ENCODE peak calls at places on chromosomes 3 and 15, in nine cellular contexts. One of them, this sample, is unnamed.

GRCh38 chr3:120182613-120183524 is 88.6 kb upstream of the GSK3B start:
- DNase-seq in astrocyte of the spinal cord: peak
- DNase-seq in A549: no peak
- DNase-seq in CD8-positive, alpha-beta T cell: no peak
- DNase-seq in OCI-LY7: peak
- DNase-seq in neural progenitor cell: no peak
- DNase-seq in lower lobe of right lung: no peak
- DNase-seq in fibroblast of the aortic adventitia: peak
- DNase-seq in PC-9: peak
- DNase-seq in this sample: peak

GRCh38 chr3:133925960-133926735 is 30.5 kb upstream of the RAB6B start:
- DNase-seq in astrocyte of the spinal cord: no peak
- DNase-seq in A549: no peak
- DNase-seq in CD8-positive, alpha-beta T cell: no peak
- DNase-seq in OCI-LY7: no peak
- DNase-seq in neural progenitor cell: no peak
- DNase-seq in lower lobe of right lung: no peak
- DNase-seq in fibroblast of the aortic adventitia: no peak
- DNase-seq in PC-9: no peak
- DNase-seq in this sample: no peak

GRCh38 chr3:129182390-129183180 is 1.1 kb downstream of the CNBP start:
- DNase-seq in astrocyte of the spinal cord: peak
- DNase-seq in A549: no peak
- DNase-seq in CD8-positive, alpha-beta T cell: no peak
- DNase-seq in OCI-LY7: peak
- DNase-seq in neural progenitor cell: peak
- DNase-seq in lower lobe of right lung: no peak
- DNase-seq in fibroblast of the aortic adventitia: peak
- DNase-seq in PC-9: no peak
- DNase-seq in this sample: no peak

GRCh38 chr15:77607894-77608261 is 24.8 kb downstream of the LINGO1 start:
- DNase-seq in astrocyte of the spinal cord: no peak
- DNase-seq in A549: no peak
- DNase-seq in CD8-positive, alpha-beta T cell: no peak
- DNase-seq in OCI-LY7: no peak
- DNase-seq in neural progenitor cell: no peak
- DNase-seq in lower lobe of right lung: no peak
- DNase-seq in fibroblast of the aortic adventitia: no peak
- DNase-seq in PC-9: no peak
- DNase-seq in this sample: no peak

GRCh38 chr3:186705882-186706780 is 11.0 kb upstream of the KNG1 start:
- DNase-seq in astrocyte of the spinal cord: no peak
- DNase-seq in A549: no peak
- DNase-seq in CD8-positive, alpha-beta T cell: peak
- DNase-seq in OCI-LY7: no peak
- DNase-seq in neural progenitor cell: no peak
- DNase-seq in lower lobe of right lung: no peak
- DNase-seq in fibroblast of the aortic adventitia: no peak
- DNase-seq in PC-9: no peak
- DNase-seq in this sample: no peak

GRCh38 chr3:151974067-151974466 is 100.6 kb downstream of the SUCNR1 start:
- DNase-seq in astrocyte of the spinal cord: peak
- DNase-seq in A549: no peak
- DNase-seq in CD8-positive, alpha-beta T cell: no peak
- DNase-seq in OCI-LY7: no peak
- DNase-seq in neural progenitor cell: peak
- DNase-seq in lower lobe of right lung: no peak
- DNase-seq in fibroblast of the aortic adventitia: peak
- DNase-seq in PC-9: no peak
- DNase-seq in this sample: no peak

GRCh38 chr15:77630956-77631789 is 1.5 kb downstream of the LINGO1 start:
- DNase-seq in astrocyte of the spinal cord: no peak
- DNase-seq in A549: no peak
- DNase-seq in CD8-positive, alpha-beta T cell: no peak
- DNase-seq in OCI-LY7: no peak
- DNase-seq in neural progenitor cell: peak
- DNase-seq in lower lobe of right lung: no peak
- DNase-seq in fibroblast of the aortic adventitia: no peak
- DNase-seq in PC-9: peak
- DNase-seq in this sample: no peak

GRCh38 chr3:144272715-144273114 is 301.1 kb downstream of the DIPK2A start:
- DNase-seq in astrocyte of the spinal cord: no peak
- DNase-seq in A549: no peak
- DNase-seq in CD8-positive, alpha-beta T cell: no peak
- DNase-seq in OCI-LY7: no peak
- DNase-seq in neural progenitor cell: no peak
- DNase-seq in lower lobe of right lung: no peak
- DNase-seq in fibroblast of the aortic adventitia: no peak
- DNase-seq in PC-9: no peak
- DNase-seq in this sample: no peak

GRCh38 chr3:33218446-33219174 is at the start of gene SUSD5:
- DNase-seq in astrocyte of the spinal cord: peak
- DNase-seq in A549: peak
- DNase-seq in CD8-positive, alpha-beta T cell: no peak
- DNase-seq in OCI-LY7: no peak
- DNase-seq in neural progenitor cell: peak
- DNase-seq in lower lobe of right lung: no peak
- DNase-seq in fibroblast of the aortic adventitia: peak
- DNase-seq in PC-9: peak
- DNase-seq in this sample: no peak

DNA sequence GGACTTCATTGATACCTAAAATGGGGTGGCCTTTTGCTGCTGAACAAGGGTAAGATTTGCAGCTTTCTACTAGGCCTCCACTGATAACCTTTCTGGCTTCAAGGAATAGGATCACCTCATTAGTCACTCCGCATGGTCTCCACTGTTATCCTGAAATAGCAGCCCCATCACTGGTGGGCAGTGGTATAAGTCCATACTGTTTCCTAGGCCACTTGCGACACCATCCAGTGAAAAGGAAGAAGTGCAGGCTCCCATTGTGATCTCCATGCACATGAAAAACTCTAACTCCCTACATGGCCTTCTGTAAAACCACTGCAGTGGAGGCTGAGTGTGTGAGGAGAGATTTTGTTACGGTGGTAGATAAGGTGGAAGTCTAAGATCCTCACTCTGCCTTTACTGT is 1455.9 kb downstream of the SI start:
- DNase-seq in astrocyte of the spinal cord: no peak
- DNase-seq in A549: no peak
- DNase-seq in CD8-positive, alpha-beta T cell: no peak
- DNase-seq in OCI-LY7: no peak
- DNase-seq in neural progenitor cell: peak
- DNase-seq in lower lobe of right lung: no peak
- DNase-seq in fibroblast of the aortic adventitia: no peak
- DNase-seq in PC-9: no peak
- DNase-seq in this sample: no peak
- TF ChIP-seq CTCF in astrocyte of the spinal cord: no peak
- TF ChIP-seq CTCF in A549: no peak
- TF ChIP-seq CTCF in CD8-positive, alpha-beta T cell: no peak
- TF ChIP-seq CTCF in OCI-LY7: no peak
- TF ChIP-seq CTCF in neural progenitor cell: peak
- TF ChIP-seq CTCF in lower lobe of right lung: no peak
- TF ChIP-seq CTCF in fibroblast of the aortic adventitia: no peak
- TF ChIP-seq CTCF in PC-9: no peak
- TF ChIP-seq CTCF in this sample: no peak

GRCh38 chr15:99104788-99105515 is at the start of gene SYNM:
- DNase-seq in astrocyte of the spinal cord: peak
- DNase-seq in A549: peak
- DNase-seq in CD8-positive, alpha-beta T cell: no peak
- DNase-seq in OCI-LY7: peak
- DNase-seq in neural progenitor cell: peak
- DNase-seq in lower lobe of right lung: peak
- DNase-seq in fibroblast of the aortic adventitia: peak
- DNase-seq in PC-9: peak
- DNase-seq in this sample: peak

GRCh38 chr15:99106417-99107220 is 1.7 kb downstream of the SYNM start:
- DNase-seq in astrocyte of the spinal cord: peak
- DNase-seq in A549: no peak
- DNase-seq in CD8-positive, alpha-beta T cell: no peak
- DNase-seq in OCI-LY7: no peak
- DNase-seq in neural progenitor cell: no peak
- DNase-seq in lower lobe of right lung: peak
- DNase-seq in fibroblast of the aortic adventitia: peak
- DNase-seq in PC-9: no peak
- DNase-seq in this sample: no peak

GRCh38 chr15:99102332-99103235 is 2.3 kb upstream of the SYNM start:
- DNase-seq in astrocyte of the spinal cord: no peak
- DNase-seq in A549: no peak
- DNase-seq in CD8-positive, alpha-beta T cell: no peak
- DNase-seq in OCI-LY7: no peak
- DNase-seq in neural progenitor cell: no peak
- DNase-seq in lower lobe of right lung: no peak
- DNase-seq in fibroblast of the aortic adventitia: no peak
- DNase-seq in PC-9: no peak
- DNase-seq in this sample: no peak

GRCh38 chr15:99103279-99103678 is 1.6 kb upstream of the SYNM start:
- DNase-seq in astrocyte of the spinal cord: no peak
- DNase-seq in A549: no peak
- DNase-seq in CD8-positive, alpha-beta T cell: no peak
- DNase-seq in OCI-LY7: no peak
- DNase-seq in neural progenitor cell: no peak
- DNase-seq in lower lobe of right lung: no peak
- DNase-seq in fibroblast of the aortic adventitia: no peak
- DNase-seq in PC-9: no peak
- DNase-seq in this sample: no peak

DNA sequence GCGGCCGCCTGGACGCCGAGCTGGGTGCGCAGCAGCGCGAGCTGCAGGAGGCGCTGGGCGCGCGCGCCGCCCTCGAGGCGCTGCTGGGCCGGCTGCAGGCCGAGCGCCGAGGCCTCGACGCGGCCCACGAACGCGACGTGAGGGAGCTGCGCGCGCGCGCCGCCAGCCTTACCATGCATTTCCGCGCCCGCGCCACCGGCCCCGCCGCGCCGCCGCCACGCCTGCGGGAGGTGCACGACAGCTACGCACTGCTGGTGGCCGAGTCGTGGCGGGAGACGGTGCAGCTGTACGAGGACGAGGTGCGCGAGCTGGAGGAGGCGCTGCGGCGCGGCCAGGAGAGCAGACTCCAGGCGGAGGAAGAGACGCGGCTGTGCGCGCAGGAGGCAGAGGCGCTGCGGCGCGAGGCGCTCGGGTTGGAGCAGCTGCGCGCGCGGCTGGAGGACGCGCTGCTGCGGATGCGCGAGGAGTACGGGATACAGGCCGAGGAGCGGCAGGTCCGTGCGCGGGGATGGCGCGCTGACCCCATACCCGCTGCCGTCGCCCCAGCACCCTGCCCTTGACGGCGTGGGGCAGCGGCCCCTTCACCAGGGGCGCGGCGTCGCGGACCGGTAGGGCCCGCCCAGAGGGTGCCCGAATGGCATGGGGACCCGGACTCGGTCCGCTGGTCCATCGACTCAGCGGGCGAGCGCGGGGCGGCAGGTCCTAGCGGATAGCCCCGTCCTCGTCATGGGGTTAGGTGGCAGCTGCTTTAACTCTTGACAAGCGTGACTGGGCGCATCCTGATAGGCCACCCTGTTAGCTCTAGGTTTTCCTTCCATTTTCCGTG is 849 bp downstream of the SYNM start:
- DNase-seq in astrocyte of the spinal cord: peak
- DNase-seq in A549: peak
- DNase-seq in CD8-positive, alpha-beta T cell: no peak
- DNase-seq in OCI-LY7: peak
- DNase-seq in neural progenitor cell: peak
- DNase-seq in lower lobe of right lung: peak
- DNase-seq in fibroblast of the aortic adventitia: peak
- DNase-seq in PC-9: peak
- DNase-seq in this sample: peak
- TF ChIP-seq CTCF in astrocyte of the spinal cord: no peak
- TF ChIP-seq CTCF in A549: peak
- TF ChIP-seq CTCF in CD8-positive, alpha-beta T cell: no peak
- TF ChIP-seq CTCF in OCI-LY7: no peak
- TF ChIP-seq CTCF in neural progenitor cell: no peak
- TF ChIP-seq CTCF in lower lobe of right lung: no peak
- TF ChIP-seq CTCF in fibroblast of the aortic adventitia: no peak
- TF ChIP-seq CTCF in PC-9: no peak
- TF ChIP-seq CTCF in this sample: peak

GRCh38 chr15:39680868-39681267 is 100.0 kb downstream of the THBS1 start:
- DNase-seq in astrocyte of the spinal cord: peak
- DNase-seq in A549: no peak
- DNase-seq in CD8-positive, alpha-beta T cell: no peak
- DNase-seq in OCI-LY7: no peak
- DNase-seq in neural progenitor cell: no peak
- DNase-seq in lower lobe of right lung: no peak
- DNase-seq in fibroblast of the aortic adventitia: peak
- DNase-seq in PC-9: no peak
- DNase-seq in this sample: no peak

GRCh38 chr15:39684215-39684614 is 98.4 kb downstream of the FSIP1 start:
- DNase-seq in astrocyte of the spinal cord: no peak
- DNase-seq in A549: no peak
- DNase-seq in CD8-positive, alpha-beta T cell: no peak
- DNase-seq in OCI-LY7: no peak
- DNase-seq in neural progenitor cell: no peak
- DNase-seq in lower lobe of right lung: no peak
- DNase-seq in fibroblast of the aortic adventitia: no peak
- DNase-seq in PC-9: no peak
- DNase-seq in this sample: no peak

GRCh38 chr15:39685367-39685766 is 97.3 kb downstream of the FSIP1 start:
- DNase-seq in astrocyte of the spinal cord: no peak
- DNase-seq in A549: no peak
- DNase-seq in CD8-positive, alpha-beta T cell: no peak
- DNase-seq in OCI-LY7: no peak
- DNase-seq in neural progenitor cell: no peak
- DNase-seq in lower lobe of right lung: no peak
- DNase-seq in fibroblast of the aortic adventitia: no peak
- DNase-seq in PC-9: no peak
- DNase-seq in this sample: no peak

GRCh38 chr15:39685999-39686613 is 96.5 kb downstream of the FSIP1 start:
- DNase-seq in astrocyte of the spinal cord: peak
- DNase-seq in A549: peak
- DNase-seq in CD8-positive, alpha-beta T cell: peak
- DNase-seq in OCI-LY7: peak
- DNase-seq in neural progenitor cell: peak
- DNase-seq in lower lobe of right lung: no peak
- DNase-seq in fibroblast of the aortic adventitia: peak
- DNase-seq in PC-9: peak
- DNase-seq in this sample: peak

DNA sequence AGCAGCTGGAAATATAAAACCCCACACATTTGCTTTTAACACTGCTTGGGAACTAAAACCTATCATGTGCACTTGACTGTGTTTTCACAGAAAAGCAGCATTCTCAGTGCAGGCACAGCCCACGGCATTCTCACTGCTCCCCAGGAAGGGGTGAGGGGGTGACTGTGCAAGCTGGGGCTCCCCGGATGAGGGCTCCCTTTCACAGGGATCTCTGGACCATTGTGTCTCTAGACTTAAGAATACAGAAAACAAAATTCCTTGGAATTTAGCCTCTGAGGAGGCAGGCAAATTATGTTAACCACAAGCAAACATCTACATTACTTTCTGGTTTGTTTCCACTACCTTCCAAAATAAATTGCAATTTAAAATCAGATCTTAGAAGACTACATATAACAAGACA is 100.3 kb downstream of the FSIP1 start:
- DNase-seq in astrocyte of the spinal cord: peak
- DNase-seq in A549: no peak
- DNase-seq in CD8-positive, alpha-beta T cell: no peak
- DNase-seq in OCI-LY7: no peak
- DNase-seq in neural progenitor cell: peak
- DNase-seq in lower lobe of right lung: no peak
- DNase-seq in fibroblast of the aortic adventitia: no peak
- DNase-seq in PC-9: no peak
- DNase-seq in this sample: no peak
- TF ChIP-seq CTCF in astrocyte of the spinal cord: no peak
- TF ChIP-seq CTCF in A549: no peak
- TF ChIP-seq CTCF in CD8-positive, alpha-beta T cell: no peak
- TF ChIP-seq CTCF in OCI-LY7: no peak
- TF ChIP-seq CTCF in neural progenitor cell: no peak
- TF ChIP-seq CTCF in lower lobe of right lung: no peak
- TF ChIP-seq CTCF in fibroblast of the aortic adventitia: no peak
- TF ChIP-seq CTCF in PC-9: no peak
- TF ChIP-seq CTCF in this sample: no peak

GRCh38 chr15:74053941-74054529 is 28.3 kb downstream of the GOLGA6A start:
- DNase-seq in astrocyte of the spinal cord: peak
- DNase-seq in A549: peak
- DNase-seq in CD8-positive, alpha-beta T cell: peak
- DNase-seq in OCI-LY7: peak
- DNase-seq in neural progenitor cell: peak
- DNase-seq in lower lobe of right lung: peak
- DNase-seq in fibroblast of the aortic adventitia: peak
- DNase-seq in PC-9: peak
- DNase-seq in this sample: peak
- TF ChIP-seq CTCF in astrocyte of the spinal cord: peak
- TF ChIP-seq CTCF in A549: peak
- TF ChIP-seq CTCF in CD8-positive, alpha-beta T cell: no peak
- TF ChIP-seq CTCF in OCI-LY7: peak
- TF ChIP-seq CTCF in neural progenitor cell: peak
- TF ChIP-seq CTCF in lower lobe of right lung: peak
- TF ChIP-seq CTCF in fibroblast of the aortic adventitia: peak
- TF ChIP-seq CTCF in PC-9: peak
- TF ChIP-seq CTCF in this sample: peak

This sample was measured in GM13977.